ENCODE peak calls at places on chromosomes 1 and 21, in eight cellular contexts. T is body of pancreas, L is endothelial cell of umbilical vein, B is suprapubic skin, Y is uterus, Z is GM12878, H is heart left ventricle, C is IMR-90. P is an unnamed sample. For H3K4me1, the result is how much of the 10 kb centered on the place peaks cover.

GRCh38 chr1:39635205-39635870 is 4.1 kb downstream of the HEYL start:
- DNase-seq in T (peak), L (no peak), B (no peak), Y (peak), Z (no peak), H (peak), C (no peak), P (no peak)

GRCh38 chr1:160400284-160400645 is at the start of gene VANGL2:
- DNase-seq in T (peak), L (no peak), B (no peak), Y (peak), Z (no peak), H (peak), C (peak), P (peak)

GRCh38 chr1:226629210-226629895 is 80.8 kb downstream of the STUM start:
- DNase-seq in T (no peak), L (no peak), B (peak), Y (peak), Z (no peak), H (no peak), C (no peak), P (peak)

GRCh38 chr1:105100102-105100501 is 1350.4 kb downstream of the AMY1C start:
- DNase-seq in T (no peak), L (no peak), B (no peak), Y (no peak), Z (no peak), H (no peak), C (no peak), P (no peak)

GRCh38 chr1:29002792-29003191 is 88.4 kb downstream of the EPB41 start:
- DNase-seq in T (no peak), L (no peak), B (no peak), Y (no peak), Z (no peak), H (no peak), C (no peak), P (no peak)

GRCh38 chr1:43449708-43450069 is 4.0 kb downstream of the HYI start:
- DNase-seq in T (no peak), L (no peak), B (no peak), Y (peak), Z (no peak), H (peak), C (no peak), P (no peak)

GRCh38 chr1:19164274-19165015 is 45.6 kb downstream of the UBR4 start:
- DNase-seq in T (no peak), L (no peak), B (no peak), Y (no peak), Z (no peak), H (no peak), C (no peak), P (no peak)

GRCh38 chr1:21337459-21337930 is 47.2 kb upstream of the ECE1 start:
- DNase-seq in T (no peak), L (no peak), B (no peak), Y (no peak), Z (no peak), H (no peak), C (no peak), P (no peak)

GRCh38 chr1:119711804-119712341 is at the start of gene PHGDH:
- DNase-seq in T (peak), L (peak), B (peak), Y (peak), Z (peak), H (peak), C (peak), P (peak)

GRCh38 chr1:67213164-67213563 is 46.9 kb downstream of the IL23R start:
- DNase-seq in T (no peak), L (peak), B (no peak), Y (no peak), Z (no peak), H (no peak), C (peak), P (no peak)

GRCh38 chr1:153652795-153653507 is 5.6 kb upstream of the SNAPIN start:
- DNase-seq in T (peak), L (peak), B (peak), Y (no peak), Z (no peak), H (no peak), C (peak), P (no peak)

GRCh38 chr1:214552174-214552608 is 789 bp upstream of the PTPN14 start:
- DNase-seq in T (peak), L (peak), B (no peak), Y (peak), Z (no peak), H (peak), C (peak), P (peak)

GRCh38 chr1:28640766-28641165 is 2.1 kb downstream of the TAF12 start:
- DNase-seq in T (no peak), L (peak), B (no peak), Y (no peak), Z (no peak), H (no peak), C (peak), P (no peak)

GRCh38 chr1:155278689-155279160 is 1.5 kb downstream of the HCN3 start:
- DNase-seq in T (no peak), L (no peak), B (no peak), Y (no peak), Z (no peak), H (no peak), C (peak), P (no peak)

GRCh38 chr1:111976332-111976731 is 13.1 kb downstream of the KCND3 start:
- DNase-seq in T (peak), L (no peak), B (no peak), Y (no peak), Z (no peak), H (no peak), C (no peak), P (no peak)

GRCh38 chr1:30232288-30232899 is 491.0 kb downstream of the MATN1 start:
- DNase-seq in T (no peak), L (no peak), B (no peak), Y (no peak), Z (no peak), H (no peak), C (no peak), P (no peak)

GRCh38 chr1:208209286-208209685 is 34.9 kb downstream of the PLXNA2 start:
- DNase-seq in T (no peak), L (no peak), B (no peak), Y (no peak), Z (no peak), H (no peak), C (no peak), P (no peak)

GRCh38 chr1:230548357-230548756 is 93.9 kb upstream of the COG2 start:
- DNase-seq in T (peak), L (no peak), B (no peak), Y (no peak), Z (no peak), H (no peak), C (no peak), P (no peak)

GRCh38 chr1:83996621-83997020 is 2.3 kb downstream of the TTLL7 start:
- DNase-seq in T (no peak), L (no peak), B (no peak), Y (no peak), Z (no peak), H (no peak), C (peak), P (no peak)

GRCh38 chr1:232630894-232631195 is 912 bp upstream of the SIPA1L2 start:
- DNase-seq in T (no peak), L (no peak), B (no peak), Y (no peak), Z (no peak), H (no peak), C (no peak), P (no peak)

GRCh38 chr1:187264995-187265602 is 436.4 kb downstream of the PLA2G4A start:
- DNase-seq in T (peak), L (peak), B (no peak), Y (no peak), Z (no peak), H (no peak), C (peak), P (no peak)

GRCh38 chr1:5725855-5726585 is 266.2 kb downstream of the NPHP4 start:
- DNase-seq in T (no peak), L (no peak), B (peak), Y (no peak), Z (no peak), H (no peak), C (no peak), P (no peak)

GRCh38 chr1:107132195-107132594 is 8.6 kb upstream of the NTNG1 start:
- DNase-seq in T (no peak), L (no peak), B (no peak), Y (no peak), Z (no peak), H (no peak), C (no peak), P (no peak)

GRCh38 chr1:89821322-89822108 is 683 bp downstream of the LRRC8D start:
- DNase-seq in T (peak), L (peak), B (peak), Y (peak), Z (no peak), H (peak), C (peak), P (peak)

GRCh38 chr21:34986561-34987533 is 62.3 kb downstream of the RUNX1 start:
- DNase-seq in T (peak), L (no peak), B (no peak), Y (peak), Z (peak), H (no peak), C (peak), P (no peak)

GRCh38 chr1:62424412-62424811 is 12.4 kb upstream of the USP1 start:
- DNase-seq in T (no peak), L (no peak), B (no peak), Y (no peak), Z (no peak), H (no peak), C (no peak), P (no peak)

GRCh38 chr21:38806153-38806941 is 618 bp downstream of the ETS2 start:
- DNase-seq in T (no peak), L (no peak), B (no peak), Y (no peak), Z (no peak), H (peak), C (no peak), P (peak)

GRCh38 chr21:38544681-38545080 is 46.4 kb upstream of the ERG start:
- DNase-seq in T (no peak), L (no peak), B (no peak), Y (no peak), Z (no peak), H (no peak), C (no peak), P (no peak)

GRCh38 chr21:29300547-29301138 is 1.9 kb downstream of the BACH1 start:
- DNase-seq in T (no peak), L (no peak), B (no peak), Y (no peak), Z (peak), H (no peak), C (peak), P (no peak)

GRCh38 chr1:66747500-66747899 is 4.8 kb upstream of the DYNLT5 start:
- DNase-seq in T (no peak), L (no peak), B (no peak), Y (no peak), Z (no peak), H (no peak), C (peak), P (no peak)

GRCh38 chr1:109890115-109890953 is 20.3 kb upstream of the CSF1 start:
- DNase-seq in T (no peak), L (no peak), B (no peak), Y (no peak), Z (no peak), H (no peak), C (no peak), P (no peak)

GRCh38 chr1:109894823-109895719 is 15.6 kb upstream of the CSF1 start:
- DNase-seq in T (no peak), L (no peak), B (no peak), Y (no peak), Z (peak), H (no peak), C (no peak), P (no peak)

GRCh38 chr1:109892476-109893368 is 17.9 kb upstream of the CSF1 start:
- DNase-seq in T (peak), L (peak), B (no peak), Y (no peak), Z (no peak), H (no peak), C (peak), P (no peak)

GRCh38 chr1:109889094-109889493 is 21.6 kb upstream of the CSF1 start:
- DNase-seq in T (no peak), L (no peak), B (no peak), Y (no peak), Z (no peak), H (no peak), C (no peak), P (no peak)

DNA sequence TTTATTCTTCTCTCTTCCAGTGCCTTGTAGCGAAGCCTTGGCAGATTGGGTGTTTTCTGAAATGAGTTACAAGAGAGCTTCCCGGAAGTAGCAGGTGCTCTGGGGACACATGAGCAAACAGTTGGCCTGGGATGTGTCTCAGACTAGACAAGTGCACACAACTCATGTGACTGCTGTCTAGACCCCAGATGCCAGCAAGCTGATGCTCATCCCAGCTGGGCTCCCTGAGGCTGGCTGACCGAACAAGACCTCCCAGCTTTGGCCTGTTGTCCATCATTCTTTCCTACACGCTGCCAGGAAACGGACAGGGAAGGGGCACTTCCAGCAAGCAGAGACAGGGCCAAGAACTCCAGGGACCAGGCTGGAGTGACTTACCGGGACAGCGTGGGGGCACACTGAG is 18.7 kb upstream of the CSF1 start:
- DNase-seq in T (no peak), L (peak), B (no peak), Y (no peak), Z (no peak), H (no peak), C (no peak), P (no peak)
- H3K27ac ChIP-seq in T (no peak), L (peak), B (no peak), Y (peak), Z (no peak), H (peak), C (no peak), P (no peak)

DNA sequence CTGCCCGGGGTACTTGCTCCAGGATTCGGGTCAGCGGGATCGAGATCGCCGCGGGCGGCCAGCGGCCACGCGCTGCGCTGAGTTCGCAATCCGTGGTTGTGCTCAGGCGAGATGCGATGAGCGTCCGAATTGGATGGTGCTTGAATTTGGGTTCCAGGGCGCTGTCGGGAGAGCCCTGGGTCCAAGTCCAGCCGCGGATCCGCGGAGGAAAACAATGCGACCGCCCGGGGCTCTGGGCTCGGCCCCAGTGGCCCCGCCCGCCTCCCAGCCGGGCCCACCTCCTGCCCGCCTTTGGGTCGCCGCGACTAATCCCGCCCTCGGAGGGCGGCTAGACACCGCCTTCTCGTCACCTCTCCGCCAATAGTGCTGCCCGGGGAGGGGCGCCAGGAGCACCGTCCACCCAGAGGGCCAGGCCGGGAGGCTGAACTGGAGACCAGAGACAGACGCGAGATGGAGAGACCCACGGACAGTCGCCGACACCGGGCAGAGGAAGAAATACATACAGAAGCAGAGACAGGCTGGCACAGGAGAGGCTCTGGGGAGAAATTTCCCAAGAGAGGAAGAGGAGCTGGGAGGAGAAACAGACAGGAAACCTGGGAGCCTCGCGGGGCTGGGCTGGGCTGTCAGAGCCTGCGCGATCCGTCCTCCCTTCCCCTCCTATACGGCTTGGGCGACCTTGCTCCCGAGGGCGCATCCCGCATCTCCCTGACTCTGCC is at the start of gene SEMA6C:
- DNase-seq in T (peak), L (peak), B (peak), Y (peak), Z (peak), H (peak), C (peak), P (peak)
- TF ChIP-seq POLR2A in T (peak), L (peak), B (no peak), Y (peak), Z (peak), H (peak), C (peak), P (peak)

GRCh38 chr1:8147922-8148321 is 121.8 kb upstream of the ERRFI1 start:
- DNase-seq in T (no peak), L (no peak), B (no peak), Y (no peak), Z (no peak), H (no peak), C (peak), P (no peak)
- H3K4me1 ChIP-seq in T (under half), L (under half), B (under half), Y (under half), Z (under half), H (under half), C (under half), P (under half)

GRCh38 chr21:27423073-27423472 is 456.2 kb upstream of the ADAMTS5 start:
- DNase-seq in T (peak), L (no peak), B (peak), Y (peak), Z (no peak), H (peak), C (peak), P (peak)
- H3K27ac ChIP-seq in T (no peak), L (no peak), B (peak), Y (peak), Z (no peak), H (peak), C (peak), P (no peak)

DNA sequence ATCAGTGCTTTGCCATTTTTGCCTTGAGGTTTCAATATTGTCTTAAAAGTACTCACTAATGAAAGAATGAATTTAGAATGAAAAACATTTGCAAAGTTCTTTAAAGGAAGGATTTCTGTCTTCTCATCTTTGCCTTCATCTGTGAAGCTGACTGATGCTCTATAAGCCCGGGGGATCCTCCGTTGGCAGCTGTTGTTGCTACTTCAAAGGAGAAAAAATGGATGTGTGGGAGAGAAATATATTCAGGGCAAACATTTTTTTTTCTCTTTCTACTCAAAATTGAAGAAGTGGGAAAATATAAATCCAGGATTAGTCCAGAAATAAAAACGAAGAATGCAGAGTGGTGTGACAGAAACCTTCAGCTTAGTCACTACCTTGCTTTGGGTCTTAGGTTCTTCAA is 142.5 kb downstream of the OLFM3 start:
- DNase-seq in T (no peak), L (no peak), B (no peak), Y (no peak), Z (no peak), H (no peak), C (no peak), P (no peak)
- TF ChIP-seq POLR2A in T (no peak), L (no peak), B (no peak), Y (no peak), Z (no peak), H (no peak), C (no peak), P (no peak)